ENCODE peak calls at places on chromosome 15, in six cellular contexts. O is neuronal stem cell, C is IMR-90, G is mesenchymal stem cell, Q is H1, L is trophoblast cell. N is an unnamed sample.

GRCh38 chr15:71410347-71410746 is 295.1 kb downstream of the THSD4 start:
- DNase-seq in Q (no peak), O (no peak), L (no peak), C (no peak), G (no peak), N (no peak)

GRCh38 chr15:39438260-39438659 is 142.6 kb upstream of the THBS1 start:
- DNase-seq in C (no peak), Q (no peak), G (no peak), O (no peak), L (no peak), N (no peak)

GRCh38 chr15:55796321-55796965 is 53.5 kb upstream of the PRTG start:
- DNase-seq in O (no peak), L (no peak), Q (no peak), G (peak), C (peak), N (no peak)

GRCh38 chr15:87871738-87872315 is 384.7 kb downstream of the NTRK3 start:
- DNase-seq in Q (no peak), C (peak), G (no peak), L (no peak), O (no peak), N (no peak)

GRCh38 chr15:99455796-99456160 is 110.0 kb upstream of the MEF2A start:
- DNase-seq in O (no peak), Q (no peak), G (no peak), L (peak), C (no peak), N (no peak)

GRCh38 chr15:77592768-77593167 is 39.9 kb downstream of the LINGO1 start:
- DNase-seq in Q (no peak), C (no peak), O (no peak), L (no peak), G (no peak), N (no peak)

GRCh38 chr15:93296786-93297500 is 207.9 kb upstream of the RGMA start:
- DNase-seq in O (no peak), G (no peak), Q (no peak), L (no peak), C (no peak), N (no peak)

GRCh38 chr15:80019168-80019745 is 40.2 kb upstream of the ZFAND6 start:
- DNase-seq in L (no peak), G (no peak), Q (no peak), C (no peak), O (no peak), N (no peak)

GRCh38 chr15:95840004-95840403 is 490.5 kb upstream of the NR2F2 start:
- DNase-seq in C (peak), G (peak), Q (no peak), L (no peak), O (no peak), N (no peak)

GRCh38 chr15:79208179-79208578 is 74.3 kb upstream of the ANKRD34C start:
- DNase-seq in O (no peak), Q (no peak), L (no peak), G (no peak), C (no peak), N (no peak)

GRCh38 chr15:27535445-27536129 is 563.5 kb downstream of the OCA2 start:
- DNase-seq in G (no peak), O (no peak), C (no peak), L (no peak), Q (no peak), N (no peak)
- H3K14ac ChIP-seq in G (no peak), O (no peak), C (no peak), L (no peak), Q (no peak), N (no peak)

GRCh38 chr15:42954291-42954690 is 33.7 kb upstream of the TTBK2 start:
- DNase-seq in G (no peak), C (no peak), Q (no peak), O (no peak), L (no peak), N (no peak)
- H3K14ac ChIP-seq in G (no peak), C (no peak), Q (no peak), O (no peak), L (no peak), N (no peak)

DNA sequence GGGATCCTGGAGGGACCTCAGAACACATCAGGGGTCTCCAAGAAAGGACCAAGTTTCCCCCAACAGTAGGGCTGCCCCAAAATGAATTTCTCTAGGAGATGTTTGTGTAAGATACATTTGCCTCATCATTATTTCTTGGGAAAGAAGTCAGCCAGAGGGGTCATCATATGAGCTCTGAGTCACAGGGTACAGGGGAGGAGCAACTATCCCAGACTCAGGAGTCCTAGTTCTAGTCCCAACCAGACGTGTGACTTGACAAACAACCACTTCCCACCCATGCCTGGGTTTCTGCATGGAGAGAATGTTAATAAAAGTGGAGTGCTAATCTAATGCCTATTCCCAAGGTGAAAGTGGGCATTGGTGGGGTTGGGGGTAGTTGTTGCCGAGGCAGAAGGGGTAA is 144.1 kb downstream of the ALDH1A2 start:
- DNase-seq in L (no peak), Q (no peak), O (no peak), C (no peak), G (no peak), N (no peak)
- H3K14ac ChIP-seq in L (no peak), Q (no peak), O (no peak), C (no peak), G (no peak), N (no peak)

DNA sequence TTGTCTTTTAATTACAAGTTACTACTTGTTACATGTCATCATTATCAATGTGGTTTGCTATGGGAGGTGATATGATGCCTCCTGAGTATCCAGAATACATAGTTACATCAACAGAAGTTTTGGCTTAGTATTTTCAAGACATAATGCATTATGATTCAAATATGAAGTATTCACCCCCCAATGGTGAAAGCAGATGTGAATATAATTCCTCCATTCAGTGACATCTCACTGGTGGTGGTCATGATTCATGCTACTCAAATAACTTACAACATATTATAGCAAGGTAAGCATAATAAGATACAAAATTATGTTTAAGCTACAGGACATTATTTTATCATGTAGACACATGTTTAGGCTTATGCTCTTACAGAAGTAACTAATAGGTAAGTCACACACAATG is 34.9 kb upstream of the TTBK2 start:
- DNase-seq in Q (no peak), O (no peak), G (no peak), C (peak), L (no peak), N (no peak)
- H3K14ac ChIP-seq in Q (no peak), O (no peak), G (no peak), C (no peak), L (no peak), N (no peak)